ENCODE peak calls at places on chromosomes 16 and 17, in ten cellular contexts. L is adrenal gland, D is suprapubic skin, H is fibroblast of the aortic adventitia, A is fibroblast of lung, G is osteocyte, F is RWPE1, X is glutamatergic neuron, B is astrocyte of the spinal cord, O is GM10248. M is an unnamed sample.

GRCh38 chr17:12318614-12319266 is 298.1 kb downstream of the MAP2K4 start:
- DNase-seq in L (no peak), D (no peak), H (no peak), A (peak), G (no peak), F (no peak), X (no peak), B (no peak), O (no peak), M (no peak)

GRCh38 chr17:42675348-42675983 is 1.3 kb downstream of the PLEKHH3 start:
- DNase-seq in L (no peak), D (no peak), H (no peak), A (no peak), G (no peak), F (no peak), X (no peak), B (no peak), O (no peak), M (peak)

GRCh38 chr17:78572277-78573205 is 4.7 kb downstream of the DNAH17 start:
- DNase-seq in L (no peak), D (no peak), H (no peak), A (no peak), G (no peak), F (no peak), X (no peak), B (no peak), O (no peak), M (no peak)

GRCh38 chr17:17510456-17511292 is 14.5 kb upstream of the RASD1 start:
- DNase-seq in L (no peak), D (no peak), H (no peak), A (no peak), G (no peak), F (no peak), X (no peak), B (no peak), O (no peak), M (no peak)

GRCh38 chr16:15519767-15520166 is 85.4 kb downstream of the BMERB1 start:
- DNase-seq in L (no peak), D (no peak), H (no peak), A (no peak), G (no peak), F (no peak), X (no peak), B (no peak), O (no peak), M (no peak)

GRCh38 chr17:73269329-73269615 is 7.6 kb upstream of the CPSF4L start:
- DNase-seq in L (no peak), D (no peak), H (no peak), A (no peak), G (no peak), F (no peak), X (no peak), B (no peak), O (no peak), M (no peak)

GRCh38 chr17:1473170-1473569 is 17.1 kb upstream of the CRK start:
- DNase-seq in L (no peak), D (no peak), H (no peak), A (no peak), G (no peak), F (no peak), X (no peak), B (no peak), O (no peak), M (no peak)

GRCh38 chr16:31696968-31697743 is 169.5 kb downstream of the AHSP start:
- DNase-seq in L (no peak), D (no peak), H (peak), A (peak), G (peak), F (peak), X (no peak), B (peak), O (no peak), M (peak)

GRCh38 chr16:86994651-86995171 is 322.5 kb downstream of the C16orf95 start:
- DNase-seq in L (no peak), D (no peak), H (peak), A (peak), G (no peak), F (peak), X (no peak), B (peak), O (no peak), M (peak)

GRCh38 chr17:73401911-73402310 is 90.1 kb upstream of the CDC42EP4 start:
- DNase-seq in L (peak), D (no peak), H (peak), A (peak), G (no peak), F (no peak), X (peak), B (peak), O (no peak), M (no peak)

GRCh38 chr16:47278571-47278970 is 134.8 kb upstream of the NETO2 start:
- DNase-seq in L (no peak), D (no peak), H (peak), A (no peak), G (no peak), F (no peak), X (no peak), B (no peak), O (no peak), M (no peak)

GRCh38 chr16:81861503-81861902 is 82.4 kb downstream of the PLCG2 start:
- DNase-seq in L (no peak), D (no peak), H (no peak), A (no peak), G (no peak), F (peak), X (no peak), B (no peak), O (no peak), M (peak)

GRCh38 chr17:50565559-50566350 is 5.2 kb downstream of the CACNA1G start:
- DNase-seq in L (no peak), D (no peak), H (no peak), A (no peak), G (no peak), F (no peak), X (no peak), B (no peak), O (no peak), M (no peak)

GRCh38 chr17:64732336-64733006 is 70.4 kb upstream of the SMURF2 start:
- DNase-seq in L (peak), D (no peak), H (peak), A (peak), G (no peak), F (no peak), X (no peak), B (peak), O (no peak), M (peak)

GRCh38 chr17:72421128-72422092 is 300.6 kb downstream of the SOX9 start:
- DNase-seq in L (no peak), D (no peak), H (peak), A (peak), G (no peak), F (peak), X (no peak), B (peak), O (peak), M (peak)

GRCh38 chr16:81778861-81779539 is at the start of gene PLCG2:
- DNase-seq in L (peak), D (peak), H (no peak), A (peak), G (no peak), F (peak), X (peak), B (no peak), O (peak), M (peak)

GRCh38 chr16:27806986-27807385 is 256.5 kb downstream of the GSG1L start:
- DNase-seq in L (no peak), D (no peak), H (no peak), A (no peak), G (no peak), F (no peak), X (no peak), B (no peak), O (no peak), M (no peak)

GRCh38 chr16:81645303-81645702 is 133.8 kb upstream of the PLCG2 start:
- DNase-seq in L (peak), D (no peak), H (peak), A (peak), G (peak), F (peak), X (no peak), B (peak), O (no peak), M (peak)

GRCh38 chr17:78573955-78574354 is 3.2 kb downstream of the DNAH17 start:
- DNase-seq in L (no peak), D (no peak), H (no peak), A (no peak), G (no peak), F (no peak), X (no peak), B (no peak), O (no peak), M (peak)

GRCh38 chr17:73770115-73770848 is 126.0 kb upstream of the SDK2 start:
- DNase-seq in L (peak), D (no peak), H (peak), A (peak), G (no peak), F (peak), X (peak), B (peak), O (no peak), M (peak)

GRCh38 chr17:74493381-74493833 is 27.0 kb downstream of the CD300A start:
- DNase-seq in L (peak), D (peak), H (peak), A (peak), G (no peak), F (peak), X (peak), B (peak), O (peak), M (peak)

GRCh38 chr16:5504028-5504758 is 406.6 kb upstream of the EEF2KMT start:
- DNase-seq in L (no peak), D (no peak), H (no peak), A (no peak), G (no peak), F (no peak), X (no peak), B (peak), O (no peak), M (no peak)

DNA sequence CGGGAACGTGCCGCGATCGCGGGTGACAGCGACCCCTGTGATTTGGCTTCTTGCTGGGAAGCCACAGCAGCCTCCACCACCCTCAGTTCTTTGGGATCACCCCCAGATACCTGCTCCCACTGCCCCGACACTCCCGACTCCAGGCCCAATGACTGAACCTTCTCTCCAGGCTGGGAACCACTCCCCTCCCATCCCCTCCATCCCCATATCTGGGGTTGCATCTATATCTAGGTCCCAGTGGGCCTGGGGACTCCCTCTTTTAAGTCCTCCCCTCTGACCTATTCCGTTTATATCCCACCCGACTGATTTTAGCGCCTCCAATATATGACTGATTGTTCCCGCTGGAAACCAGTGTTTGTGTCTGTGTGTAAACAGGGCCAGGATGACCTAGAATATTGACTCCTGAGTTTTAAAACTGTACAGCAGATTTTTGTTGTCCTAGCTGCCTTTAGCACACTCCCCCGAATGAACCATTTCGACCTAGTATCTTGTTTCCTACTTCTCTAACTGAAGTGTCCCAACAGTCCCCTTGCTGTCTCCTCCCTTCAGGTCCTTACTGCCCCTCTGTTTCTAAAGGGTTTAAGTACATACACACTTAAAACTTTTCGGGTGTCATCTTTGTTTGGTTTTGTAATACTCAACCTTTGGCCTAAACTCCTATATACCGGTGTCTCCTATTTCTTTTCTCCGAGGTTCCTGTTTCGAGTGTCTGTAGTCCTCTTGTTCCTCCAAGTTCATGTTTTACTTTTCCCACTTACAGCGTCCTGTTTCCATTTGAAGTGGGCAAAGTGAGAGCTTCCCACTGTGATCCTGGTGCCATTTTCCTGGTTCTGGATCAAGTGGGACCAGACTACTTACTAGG is 831 bp downstream of the PSMD3 start:
- DNase-seq in L (no peak), D (no peak), H (no peak), A (no peak), G (no peak), F (peak), X (no peak), B (peak), O (no peak), M (no peak)
- TF ChIP-seq CTCF in L (no peak), D (no peak), H (no peak), A (peak), G (no peak), F (no peak), X (no peak), B (no peak), O (no peak), M (no peak)

DNA sequence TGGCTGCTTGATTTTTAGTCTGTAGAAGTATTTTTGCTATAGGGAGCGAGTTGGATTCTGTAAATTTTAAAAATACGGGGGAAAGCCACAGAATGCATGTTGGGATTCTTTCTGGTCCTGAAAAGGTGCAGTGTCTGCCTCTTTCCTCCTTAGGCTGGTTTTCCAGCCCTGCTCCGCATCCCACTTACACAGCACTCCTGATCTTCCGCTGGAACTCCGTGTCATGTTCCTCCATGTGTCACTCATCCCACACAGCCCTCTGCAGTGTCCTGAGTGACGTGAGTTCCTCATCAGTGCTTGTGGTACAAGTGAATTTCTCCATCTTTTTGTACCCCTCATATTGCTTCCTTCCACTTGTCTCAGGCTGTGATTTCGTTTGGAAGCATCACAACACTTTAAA is 34.5 kb downstream of the COX10 start:
- DNase-seq in L (no peak), D (no peak), H (no peak), A (no peak), G (no peak), F (no peak), X (no peak), B (no peak), O (no peak), M (no peak)
- TF ChIP-seq CTCF in L (no peak), D (no peak), H (no peak), A (no peak), G (no peak), F (no peak), X (no peak), B (no peak), O (no peak), M (no peak)

GRCh38 chr16:3015865-3016521 is 2.0 kb downstream of the CLDN6 start:
- DNase-seq in L (no peak), D (no peak), H (no peak), A (no peak), G (no peak), F (no peak), X (no peak), B (no peak), O (no peak), M (no peak)

GRCh38 chr16:3020247-3020603 is at the start of gene TNFRSF12A:
- DNase-seq in L (peak), D (no peak), H (peak), A (peak), G (peak), F (peak), X (peak), B (peak), O (peak), M (peak)

GRCh38 chr16:3017262-3017805 is 649 bp downstream of the CLDN6 start:
- DNase-seq in L (no peak), D (no peak), H (no peak), A (no peak), G (no peak), F (no peak), X (no peak), B (no peak), O (no peak), M (no peak)

GRCh38 chr16:3019594-3020246 is 448 bp upstream of the TNFRSF12A start:
- DNase-seq in L (no peak), D (no peak), H (no peak), A (no peak), G (no peak), F (no peak), X (no peak), B (no peak), O (no peak), M (no peak)

GRCh38 chr16:3017806-3018506 is at the start of gene CLDN6:
- DNase-seq in L (no peak), D (no peak), H (no peak), A (no peak), G (no peak), F (no peak), X (peak), B (no peak), O (no peak), M (no peak)
- TF ChIP-seq CTCF in L (no peak), D (no peak), H (no peak), A (peak), G (peak), F (no peak), X (peak), B (peak), O (peak), M (no peak)

GRCh38 chr17:14688134-14688533 is 387.3 kb downstream of the HS3ST3B1 start:
- DNase-seq in L (no peak), D (no peak), H (no peak), A (no peak), G (no peak), F (no peak), X (no peak), B (no peak), O (no peak), M (no peak)
- TF ChIP-seq CTCF in L (no peak), D (no peak), H (no peak), A (no peak), G (no peak), F (no peak), X (no peak), B (no peak), O (no peak), M (no peak)

M was measured in MCF 10A.